ENCODE peak calls at places on chromosomes 4 and X, in seven cellular contexts. W is AG04449, Q is NB4, S is cardiac fibroblast, H is lung, O is ovary, B is right atrium auricular region. E is an unnamed sample.

GRCh38 chr4:127509155-127509554 is 123.6 kb upstream of the INTU start:
- DNase-seq in S (peak), W (no peak), H (no peak), B (no peak), O (no peak), Q (no peak), E (no peak)

GRCh38 chrX:81261576-81261975 is 59.7 kb downstream of the SH3BGRL start:
- DNase-seq in W (no peak), S (peak), Q (no peak), B (no peak), H (no peak), O (no peak), E (no peak)

GRCh38 chr4:124685851-124686250 is 26.7 kb downstream of the ANKRD50 start:
- DNase-seq in S (no peak), O (no peak), W (no peak), H (no peak), B (no peak), Q (no peak), E (no peak)

GRCh38 chr4:163709601-163710000 is 215.1 kb downstream of the TMA16 start:
- DNase-seq in H (no peak), S (no peak), Q (no peak), O (no peak), W (no peak), B (no peak), E (no peak)

GRCh38 chr4:15362541-15362940 is 65.3 kb upstream of the C1QTNF7 start:
- DNase-seq in B (no peak), W (no peak), H (no peak), S (no peak), O (no peak), Q (no peak), E (no peak)

GRCh38 chrX:139475432-139475831 is 55.1 kb upstream of the F9 start:
- DNase-seq in W (no peak), B (no peak), S (no peak), Q (no peak), O (no peak), H (no peak), E (no peak)

GRCh38 chrX:133676344-133677122 is 261.2 kb upstream of the GPC4 start:
- DNase-seq in B (no peak), S (no peak), O (no peak), H (peak), W (no peak), Q (no peak), E (no peak)

GRCh38 chrX:23907106-23907495 is 637 bp downstream of the APOO start:
- DNase-seq in Q (peak), H (no peak), B (no peak), S (no peak), O (no peak), W (no peak), E (no peak)

GRCh38 chr4:165967486-165967885 is 94.4 kb downstream of the TLL1 start:
- DNase-seq in S (no peak), Q (no peak), W (no peak), H (no peak), B (no peak), O (no peak), E (no peak)

GRCh38 chrX:37759878-37760418 is 19.9 kb upstream of the CYBB start:
- DNase-seq in O (no peak), Q (no peak), S (no peak), W (no peak), B (no peak), H (no peak), E (no peak)

GRCh38 chr4:183342541-183343533 is 20.6 kb upstream of the CLDN24 start:
- DNase-seq in W (no peak), Q (peak), B (no peak), S (no peak), H (no peak), O (no peak), E (no peak)

GRCh38 chrX:56800801-56801200 is 71.8 kb downstream of the NBDY start:
- DNase-seq in S (no peak), W (no peak), O (no peak), H (no peak), Q (peak), B (no peak), E (no peak)

GRCh38 chrX:7889680-7890079 is 37.5 kb downstream of the PNPLA4 start:
- DNase-seq in B (no peak), S (peak), O (no peak), Q (no peak), H (no peak), W (no peak), E (no peak)

GRCh38 chrX:91108761-91109160 is 325.9 kb upstream of the PABPC5 start:
- DNase-seq in W (no peak), Q (no peak), H (no peak), S (no peak), B (no peak), O (no peak), E (no peak)

GRCh38 chr4:152126233-152126632 is 365.4 kb upstream of the GATB start:
- DNase-seq in O (no peak), S (no peak), Q (no peak), H (no peak), W (no peak), B (no peak), E (no peak)

GRCh38 chr4:77193511-77194236 is 36.7 kb downstream of the CCNG2 start:
- DNase-seq in S (no peak), O (peak), B (peak), Q (peak), W (no peak), H (peak), E (no peak)

GRCh38 chr4:37601527-37601926 is 84.6 kb downstream of the RELL1 start:
- DNase-seq in W (peak), Q (peak), S (peak), O (no peak), B (no peak), H (no peak), E (no peak)

GRCh38 chr4:17614416-17615299 is at the start of gene MED28:
- DNase-seq in O (peak), H (peak), W (peak), S (peak), B (peak), Q (peak), E (peak)

GRCh38 chr4:81255524-81255923 is 40.5 kb upstream of the PRKG2 start:
- DNase-seq in Q (no peak), B (no peak), S (peak), O (no peak), W (peak), H (no peak), E (peak)

GRCh38 chrX:72713130-72713529 is 976 bp downstream of the PHKA1 start:
- DNase-seq in O (no peak), B (no peak), Q (peak), W (no peak), S (peak), H (no peak), E (no peak)

GRCh38 chr4:154164931-154165839 is 326.4 kb downstream of the DCHS2 start:
- DNase-seq in W (peak), Q (no peak), O (no peak), H (peak), S (peak), B (peak), E (peak)

GRCh38 chr4:141142423-141142822 is 9.2 kb upstream of the RNF150 start:
- DNase-seq in Q (peak), B (no peak), S (no peak), W (no peak), O (no peak), H (peak), E (no peak)

GRCh38 chr4:104416725-104417363 is 77.8 kb downstream of the CXXC4 start:
- DNase-seq in B (no peak), Q (no peak), H (no peak), S (no peak), O (no peak), W (no peak), E (no peak)

GRCh38 chr4:6686104-6686787 is 7.4 kb upstream of the S100P start:
- DNase-seq in W (no peak), H (no peak), S (no peak), O (no peak), Q (no peak), B (no peak), E (no peak)

GRCh38 chr4:6688879-6689505 is 4.7 kb upstream of the S100P start:
- DNase-seq in S (peak), Q (peak), O (peak), B (no peak), W (peak), H (no peak), E (peak)

GRCh38 chr4:6689506-6689960 is 4.1 kb upstream of the S100P start:
- DNase-seq in B (no peak), W (no peak), Q (peak), H (no peak), S (no peak), O (no peak), E (no peak)

GRCh38 chr4:6684656-6685055 is 9.0 kb upstream of the S100P start:
- DNase-seq in B (no peak), O (no peak), S (no peak), W (no peak), Q (no peak), H (no peak), E (no peak)

DNA sequence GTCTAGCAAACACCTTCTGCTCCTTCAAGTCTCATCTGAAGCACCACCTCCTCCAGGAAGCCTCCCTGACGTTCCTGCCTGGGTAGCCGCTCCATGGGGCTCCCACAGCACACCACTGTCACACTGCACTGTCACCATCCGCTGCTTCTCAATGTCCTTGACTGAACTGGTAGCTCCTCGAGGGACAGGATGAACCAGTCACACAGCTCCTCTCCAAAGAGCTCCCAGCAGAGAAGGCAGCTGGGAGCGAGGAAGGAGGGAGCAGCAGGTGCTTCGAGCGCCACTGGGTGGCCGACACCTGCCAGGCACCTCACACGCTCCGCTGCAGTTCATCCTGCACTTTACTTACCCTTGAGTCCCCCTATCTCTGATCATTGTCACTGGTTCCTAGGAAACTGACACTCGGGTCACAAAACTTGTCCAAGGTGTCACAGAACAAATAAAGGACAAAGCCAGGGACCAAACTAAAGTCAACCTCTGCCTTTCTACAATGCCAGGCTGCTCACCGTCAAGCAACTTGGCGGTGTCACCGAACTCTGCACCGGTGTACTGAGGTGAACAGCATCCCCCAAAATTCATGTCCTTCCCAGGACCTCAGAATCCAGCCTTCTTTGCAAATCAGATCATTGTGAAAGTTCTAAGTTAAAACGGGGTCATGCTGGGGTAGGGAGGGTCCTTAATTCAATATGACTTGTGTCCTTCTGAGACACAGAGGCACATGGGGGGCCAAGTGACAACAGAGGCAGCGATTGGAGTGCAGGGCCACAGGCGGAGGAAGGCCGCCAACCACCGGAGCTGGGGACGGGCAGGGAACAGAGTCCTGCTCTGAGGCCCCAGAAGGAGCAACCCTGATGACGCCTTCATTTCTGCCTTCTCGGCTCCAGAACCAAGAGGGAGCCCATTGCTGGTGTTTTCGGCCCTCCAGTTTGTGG is 5.5 kb upstream of the S100P start:
- DNase-seq in O (no peak), Q (peak), S (no peak), W (no peak), H (no peak), B (no peak), E (no peak)
- H3K4me3 ChIP-seq in O (no peak), Q (peak), S (no peak), W (no peak), H (no peak), B (no peak), E (no peak)

GRCh38 chrX:68824152-68824433 is 4.7 kb upstream of the EFNB1 start:
- DNase-seq in S (no peak), B (no peak), H (no peak), W (no peak), Q (no peak), O (no peak), E (no peak)
- TF ChIP-seq CTCF in S (no peak), B (no peak), H (no peak), W (no peak), Q (no peak), O (no peak), E (no peak)

GRCh38 chr4:173169428-173170209 is 1.0 kb downstream of the GALNT7 start:
- DNase-seq in S (peak), H (peak), W (no peak), Q (peak), O (peak), B (peak), E (no peak)

GRCh38 chr4:173170210-173170778 is 1.7 kb downstream of the GALNT7 start:
- DNase-seq in H (no peak), O (no peak), Q (no peak), W (no peak), B (no peak), S (no peak), E (no peak)

GRCh38 chr4:173171098-173171497 is 2.5 kb downstream of the GALNT7 start:
- DNase-seq in O (no peak), H (no peak), B (no peak), Q (peak), W (no peak), S (peak), E (no peak)

GRCh38 chr4:173174184-173175156 is 5.9 kb downstream of the GALNT7 start:
- DNase-seq in Q (peak), O (no peak), W (no peak), B (no peak), H (no peak), S (no peak), E (no peak)

GRCh38 chr4:173171987-173172386 is 3.4 kb downstream of the GALNT7 start:
- DNase-seq in W (no peak), Q (peak), B (no peak), H (no peak), O (no peak), S (no peak), E (no peak)
- H3K4me3 ChIP-seq in W (no peak), Q (peak), B (no peak), H (no peak), O (no peak), S (no peak), E (no peak)

GRCh38 chrX:48474581-48474980 is 1.4 kb upstream of the FTSJ1 start:
- DNase-seq in O (no peak), W (no peak), B (no peak), S (no peak), Q (no peak), H (no peak), E (no peak)

GRCh38 chrX:48472851-48473717 is 2.9 kb upstream of the FTSJ1 start:
- DNase-seq in B (no peak), S (no peak), H (no peak), W (no peak), O (no peak), Q (no peak), E (no peak)

GRCh38 chrX:48473718-48473990 is 2.3 kb upstream of the FTSJ1 start:
- DNase-seq in B (no peak), S (no peak), O (no peak), W (no peak), Q (no peak), H (no peak), E (no peak)

GRCh38 chrX:48475295-48475694 is 704 bp upstream of the FTSJ1 start:
- DNase-seq in H (no peak), Q (peak), O (no peak), B (no peak), W (no peak), S (no peak), E (no peak)

GRCh38 chrX:48474127-48474526 is 1.9 kb upstream of the FTSJ1 start:
- DNase-seq in W (no peak), S (peak), Q (peak), H (no peak), O (no peak), B (no peak), E (no peak)
- TF ChIP-seq CTCF in W (peak), S (peak), Q (peak), H (no peak), O (no peak), B (no peak), E (no peak)

GRCh38 chr4:72569719-72570235 is 756 bp upstream of the ADAMTS3 start:
- DNase-seq in H (no peak), O (peak), B (no peak), S (peak), W (no peak), Q (no peak), E (no peak)
- H3K4me3 ChIP-seq in H (peak), O (peak), B (peak), S (peak), W (peak), Q (no peak), E (peak)

GRCh38 chr4:6692379-6692778 is 1.3 kb upstream of the S100P start:
- DNase-seq in B (no peak), H (no peak), Q (no peak), S (no peak), O (no peak), W (no peak), E (no peak)
- TF ChIP-seq CTCF in B (no peak), H (no peak), Q (no peak), S (no peak), O (no peak), W (no peak), E (no peak)

GRCh38 chr4:181418491-181418890 is 824.7 kb upstream of the TENM3 start:
- DNase-seq in O (no peak), B (no peak), S (no peak), H (no peak), Q (no peak), W (no peak), E (no peak)

GRCh38 chr4:181416966-181417365 is 826.2 kb upstream of the TENM3 start:
- DNase-seq in W (no peak), S (no peak), H (no peak), Q (no peak), B (no peak), O (no peak), E (no peak)

GRCh38 chr4:181420950-181421349 is 822.3 kb upstream of the TENM3 start:
- DNase-seq in H (no peak), S (no peak), B (no peak), Q (no peak), W (no peak), O (no peak), E (no peak)
- H3K4me3 ChIP-seq in H (no peak), S (no peak), B (no peak), Q (no peak), W (no peak), O (no peak), E (no peak)

GRCh38 chrX:40663078-40663740 is 15.8 kb upstream of the CXorf38 start:
- DNase-seq in Q (no peak), H (no peak), W (no peak), B (no peak), O (no peak), S (no peak), E (no peak)

GRCh38 chrX:40660381-40660780 is 13.0 kb upstream of the CXorf38 start:
- DNase-seq in S (no peak), O (no peak), H (no peak), W (no peak), Q (no peak), B (no peak), E (no peak)

GRCh38 chrX:40661489-40661888 is 14.1 kb upstream of the CXorf38 start:
- DNase-seq in Q (no peak), O (no peak), W (no peak), S (no peak), B (no peak), H (no peak), E (no peak)

GRCh38 chrX:40663880-40664630 is 16.7 kb upstream of the CXorf38 start:
- DNase-seq in S (peak), H (no peak), Q (no peak), B (no peak), W (no peak), O (no peak), E (peak)
- TF ChIP-seq CTCF in S (peak), H (no peak), Q (peak), B (peak), W (peak), O (no peak), E (peak)

E was measured in BJ.